ENCODE peak calls at places on chromosomes 3 and 15, in seven cellular contexts. J is CD8-positive, alpha-beta T cell; P is stimulated activated naive B cell treated with anti-CD40 and anti-IgM and Interleukin-4, amounts not matched to agents 10 μg/mL and 1 μg/mL and 100 μg/mL, for 72 hours; K is neural crest cell; N is dorsolateral prefrontal cortex; O is amniotic stem cell; H is Caco-2. R is an unnamed sample.

GRCh38 chr3:172658344-172659245 is 52.3 kb downstream of the NCEH1 start:
- DNase-seq in P (no peak), K (no peak), H (no peak), O (peak), N (no peak), J (no peak), R (no peak)

GRCh38 chr3:126304704-126305103 is 52.5 kb downstream of the KLF15 start:
- DNase-seq in K (no peak), P (no peak), N (no peak), O (no peak), H (no peak), J (no peak), R (no peak)

GRCh38 chr3:42042747-42043115 is 48.4 kb upstream of the TRAK1 start:
- DNase-seq in K (no peak), N (no peak), P (no peak), O (no peak), H (no peak), J (no peak), R (no peak)

GRCh38 chr15:49238342-49238741 is 68.3 kb downstream of the GALK2 start:
- DNase-seq in N (no peak), O (peak), P (no peak), K (no peak), H (no peak), J (no peak), R (no peak)

GRCh38 chr15:98755138-98755537 is 106.8 kb downstream of the IGF1R start:
- DNase-seq in K (no peak), N (no peak), O (no peak), J (no peak), H (no peak), P (no peak), R (no peak)

GRCh38 chr15:49145651-49146609 is 9.5 kb downstream of the COPS2 start:
- DNase-seq in O (peak), K (peak), J (peak), H (peak), P (no peak), N (peak), R (peak)

GRCh38 chr15:31511707-31512310 is 185.2 kb downstream of the KLF13 start:
- DNase-seq in P (peak), O (no peak), N (no peak), H (no peak), J (peak), K (no peak), R (no peak)

GRCh38 chr3:126510323-126510910 is 7.2 kb downstream of the UROC1 start:
- DNase-seq in H (no peak), O (no peak), K (no peak), P (no peak), N (no peak), J (no peak), R (no peak)

GRCh38 chr15:100383302-100384107 is 41.7 kb upstream of the ADAMTS17 start:
- DNase-seq in J (no peak), O (no peak), K (no peak), N (no peak), H (peak), P (no peak), R (peak)

GRCh38 chr15:59549339-59549807 is 62.2 kb upstream of the GCNT3 start:
- DNase-seq in K (no peak), H (no peak), N (no peak), J (no peak), P (no peak), O (no peak), R (no peak)

GRCh38 chr3:127121221-127121647 is 71.7 kb upstream of the PRR23E start:
- DNase-seq in K (no peak), N (no peak), O (no peak), J (no peak), P (no peak), H (no peak), R (no peak)

GRCh38 chr3:142907996-142908395 is 19.1 kb upstream of the PCOLCE2 start:
- DNase-seq in H (no peak), P (no peak), K (no peak), J (no peak), N (no peak), O (no peak), R (no peak)

GRCh38 chr3:183227586-183227985 is 25.5 kb upstream of the B3GNT5 start:
- DNase-seq in P (no peak), H (no peak), K (no peak), J (no peak), O (no peak), N (no peak), R (no peak)

GRCh38 chr3:195736866-195737490 is 16.2 kb downstream of the MUC20 start:
- DNase-seq in P (no peak), H (no peak), N (no peak), J (no peak), K (no peak), O (no peak), R (no peak)

GRCh38 chr15:65312400-65312916 is 8.0 kb downstream of the RNU5B-1 start:
- DNase-seq in J (no peak), O (no peak), H (no peak), N (peak), K (no peak), P (no peak), R (no peak)

GRCh38 chr3:119555309-119555735 is 4.1 kb downstream of the CD80 start:
- DNase-seq in J (no peak), N (no peak), O (no peak), H (no peak), P (peak), K (no peak), R (no peak)

GRCh38 chr3:185103359-185104127 is 49.3 kb downstream of the C3orf70 start:
- DNase-seq in K (no peak), P (no peak), N (no peak), H (peak), J (no peak), O (no peak), R (no peak)

GRCh38 chr15:66789029-66790025 is 87.3 kb downstream of the SMAD6 start:
- DNase-seq in H (no peak), J (no peak), N (no peak), P (no peak), O (peak), K (no peak), R (no peak)

GRCh38 chr3:190326361-190326760 is 4.1 kb upstream of the CLDN1 start:
- DNase-seq in N (no peak), O (no peak), J (no peak), K (no peak), H (no peak), P (no peak), R (no peak)